ENCODE peak calls at places on chromosomes 6 and 20, in nine cellular contexts. One of them, this sample, is unnamed.

GRCh38 chr6:18379376-18380117 is 7.6 kb upstream of the RNF144B start:
- DNase-seq in prostate gland: no peak
- DNase-seq in adrenal gland: no peak
- DNase-seq in PC-3: no peak
- DNase-seq in T-helper 1 cell: no peak
- DNase-seq in right atrium auricular region: no peak
- DNase-seq in HCEC 1CT: no peak
- DNase-seq in renal cortical epithelial cell: no peak
- DNase-seq in activated naive CD8-positive, alpha-beta T cell treated with anti-CD3 and anti-CD28 coated beads, Interleukin-2, amount 50 U/mL, for 24 hours: no peak
- DNase-seq in this sample: no peak

GRCh38 chr6:36095497-36096391 is 34.6 kb upstream of the MAPK13 start:
- DNase-seq in prostate gland: no peak
- DNase-seq in adrenal gland: no peak
- DNase-seq in PC-3: no peak
- DNase-seq in T-helper 1 cell: no peak
- DNase-seq in right atrium auricular region: no peak
- DNase-seq in HCEC 1CT: no peak
- DNase-seq in renal cortical epithelial cell: no peak
- DNase-seq in activated naive CD8-positive, alpha-beta T cell treated with anti-CD3 and anti-CD28 coated beads, Interleukin-2, amount 50 U/mL, for 24 hours: no peak
- DNase-seq in this sample: no peak

GRCh38 chr6:127300411-127300810 is 33.7 kb downstream of the RNF146 start:
- DNase-seq in prostate gland: no peak
- DNase-seq in adrenal gland: no peak
- DNase-seq in PC-3: peak; percentile 23
- DNase-seq in T-helper 1 cell: no peak
- DNase-seq in right atrium auricular region: no peak
- DNase-seq in HCEC 1CT: peak; percentile 89
- DNase-seq in renal cortical epithelial cell: peak; percentile 47
- DNase-seq in activated naive CD8-positive, alpha-beta T cell treated with anti-CD3 and anti-CD28 coated beads, Interleukin-2, amount 50 U/mL, for 24 hours: no peak
- DNase-seq in this sample: no peak

GRCh38 chr20:63230800-63231268 is 4.9 kb upstream of the BIRC7 start:
- DNase-seq in prostate gland: peak; percentile 47
- DNase-seq in adrenal gland: peak; percentile 71
- DNase-seq in PC-3: peak; percentile 58
- DNase-seq in T-helper 1 cell: no peak
- DNase-seq in right atrium auricular region: peak; percentile 63
- DNase-seq in HCEC 1CT: peak; percentile 75
- DNase-seq in renal cortical epithelial cell: peak; percentile 46
- DNase-seq in activated naive CD8-positive, alpha-beta T cell treated with anti-CD3 and anti-CD28 coated beads, Interleukin-2, amount 50 U/mL, for 24 hours: no peak
- DNase-seq in this sample: no peak

GRCh38 chr6:153485072-153485471 is 354.0 kb upstream of the RGS17 start:
- DNase-seq in prostate gland: no peak
- DNase-seq in adrenal gland: no peak
- DNase-seq in PC-3: no peak
- DNase-seq in T-helper 1 cell: no peak
- DNase-seq in right atrium auricular region: no peak
- DNase-seq in HCEC 1CT: no peak
- DNase-seq in renal cortical epithelial cell: no peak
- DNase-seq in activated naive CD8-positive, alpha-beta T cell treated with anti-CD3 and anti-CD28 coated beads, Interleukin-2, amount 50 U/mL, for 24 hours: no peak
- DNase-seq in this sample: no peak

GRCh38 chr20:31844737-31845299 is 586 bp downstream of the FOXS1 start:
- DNase-seq in prostate gland: no peak
- DNase-seq in adrenal gland: no peak
- DNase-seq in PC-3: no peak
- DNase-seq in T-helper 1 cell: no peak
- DNase-seq in right atrium auricular region: no peak
- DNase-seq in HCEC 1CT: no peak
- DNase-seq in renal cortical epithelial cell: no peak
- DNase-seq in activated naive CD8-positive, alpha-beta T cell treated with anti-CD3 and anti-CD28 coated beads, Interleukin-2, amount 50 U/mL, for 24 hours: no peak
- DNase-seq in this sample: no peak

GRCh38 chr20:63554361-63555278 is 661 bp downstream of the FNDC11 start:
- DNase-seq in prostate gland: no peak
- DNase-seq in adrenal gland: no peak
- DNase-seq in PC-3: no peak
- DNase-seq in T-helper 1 cell: no peak
- DNase-seq in right atrium auricular region: no peak
- DNase-seq in HCEC 1CT: no peak
- DNase-seq in renal cortical epithelial cell: no peak
- DNase-seq in activated naive CD8-positive, alpha-beta T cell treated with anti-CD3 and anti-CD28 coated beads, Interleukin-2, amount 50 U/mL, for 24 hours: no peak
- DNase-seq in this sample: no peak

GRCh38 chr20:409697-410559 is 1.8 kb downstream of the RBCK1 start:
- DNase-seq in prostate gland: no peak
- DNase-seq in adrenal gland: no peak
- DNase-seq in PC-3: no peak
- DNase-seq in T-helper 1 cell: no peak
- DNase-seq in right atrium auricular region: no peak
- DNase-seq in HCEC 1CT: no peak
- DNase-seq in renal cortical epithelial cell: no peak
- DNase-seq in activated naive CD8-positive, alpha-beta T cell treated with anti-CD3 and anti-CD28 coated beads, Interleukin-2, amount 50 U/mL, for 24 hours: no peak
- DNase-seq in this sample: no peak

GRCh38 chr20:46119028-46119546 is 973 bp downstream of the CD40 start:
- DNase-seq in prostate gland: no peak
- DNase-seq in adrenal gland: no peak
- DNase-seq in PC-3: no peak
- DNase-seq in T-helper 1 cell: no peak
- DNase-seq in right atrium auricular region: no peak
- DNase-seq in HCEC 1CT: no peak
- DNase-seq in renal cortical epithelial cell: peak; percentile 40
- DNase-seq in activated naive CD8-positive, alpha-beta T cell treated with anti-CD3 and anti-CD28 coated beads, Interleukin-2, amount 50 U/mL, for 24 hours: no peak
- DNase-seq in this sample: no peak

GRCh38 chr20:50730765-50731054 is 670 bp upstream of the PARD6B start:
- DNase-seq in prostate gland: no peak
- DNase-seq in adrenal gland: no peak
- DNase-seq in PC-3: no peak
- DNase-seq in T-helper 1 cell: no peak
- DNase-seq in right atrium auricular region: no peak
- DNase-seq in HCEC 1CT: no peak
- DNase-seq in renal cortical epithelial cell: no peak
- DNase-seq in activated naive CD8-positive, alpha-beta T cell treated with anti-CD3 and anti-CD28 coated beads, Interleukin-2, amount 50 U/mL, for 24 hours: no peak
- DNase-seq in this sample: no peak

GRCh38 chr6:12582421-12583110 is 134.0 kb upstream of the PHACTR1 start:
- DNase-seq in prostate gland: no peak
- DNase-seq in adrenal gland: no peak
- DNase-seq in PC-3: no peak
- DNase-seq in T-helper 1 cell: no peak
- DNase-seq in right atrium auricular region: no peak
- DNase-seq in HCEC 1CT: no peak
- DNase-seq in renal cortical epithelial cell: no peak
- DNase-seq in activated naive CD8-positive, alpha-beta T cell treated with anti-CD3 and anti-CD28 coated beads, Interleukin-2, amount 50 U/mL, for 24 hours: no peak
- DNase-seq in this sample: no peak

GRCh38 chr6:138477913-138478539 is 21.3 kb downstream of the NHSL1 start:
- DNase-seq in prostate gland: peak; percentile 19
- DNase-seq in adrenal gland: no peak
- DNase-seq in PC-3: peak; percentile 38
- DNase-seq in T-helper 1 cell: no peak
- DNase-seq in right atrium auricular region: no peak
- DNase-seq in HCEC 1CT: no peak
- DNase-seq in renal cortical epithelial cell: no peak
- DNase-seq in activated naive CD8-positive, alpha-beta T cell treated with anti-CD3 and anti-CD28 coated beads, Interleukin-2, amount 50 U/mL, for 24 hours: no peak
- DNase-seq in this sample: no peak

GRCh38 chr6:117531346-117531745 is 48.9 kb downstream of the DCBLD1 start:
- DNase-seq in prostate gland: no peak
- DNase-seq in adrenal gland: no peak
- DNase-seq in PC-3: no peak
- DNase-seq in T-helper 1 cell: no peak
- DNase-seq in right atrium auricular region: no peak
- DNase-seq in HCEC 1CT: no peak
- DNase-seq in renal cortical epithelial cell: no peak
- DNase-seq in activated naive CD8-positive, alpha-beta T cell treated with anti-CD3 and anti-CD28 coated beads, Interleukin-2, amount 50 U/mL, for 24 hours: no peak
- DNase-seq in this sample: no peak

GRCh38 chr6:25971187-25971811 is 8.7 kb downstream of the TRIM38 start:
- DNase-seq in prostate gland: no peak
- DNase-seq in adrenal gland: peak; percentile 77
- DNase-seq in PC-3: peak; percentile 92
- DNase-seq in T-helper 1 cell: no peak
- DNase-seq in right atrium auricular region: peak; percentile 73
- DNase-seq in HCEC 1CT: peak; percentile 92
- DNase-seq in renal cortical epithelial cell: peak; percentile 98
- DNase-seq in activated naive CD8-positive, alpha-beta T cell treated with anti-CD3 and anti-CD28 coated beads, Interleukin-2, amount 50 U/mL, for 24 hours: no peak
- DNase-seq in this sample: peak; percentile 88